ENCODE peak calls at places on chromosome X, in four cellular contexts. One of them, this sample, is unnamed.

GRCh38 chrX:96566856-96567255 is 117.8 kb upstream of the DIAPH2 start:
- DNase-seq in RWPE1: no peak
- DNase-seq in GM13976: no peak
- DNase-seq in thoracic aorta: no peak
- DNase-seq in this sample: no peak

GRCh38 chrX:373641-374471 is 12.9 kb downstream of the PPP2R3B start:
- DNase-seq in RWPE1: peak
- DNase-seq in thoracic aorta: no peak
- DNase-seq in GM13976: no peak
- DNase-seq in this sample: no peak

GRCh38 chrX:24024819-24025740 is 1.9 kb downstream of the KLHL15 start:
- DNase-seq in RWPE1: peak
- DNase-seq in thoracic aorta: peak
- DNase-seq in GM13976: peak
- DNase-seq in this sample: peak

GRCh38 chrX:65985922-65986588 is 53.8 kb downstream of the VSIG4 start:
- DNase-seq in GM13976: no peak
- DNase-seq in RWPE1: peak
- DNase-seq in thoracic aorta: no peak
- DNase-seq in this sample: no peak

GRCh38 chrX:124098089-124098488 is 136.6 kb downstream of the STAG2 start:
- DNase-seq in RWPE1: peak
- DNase-seq in thoracic aorta: no peak
- DNase-seq in GM13976: no peak
- DNase-seq in this sample: no peak

GRCh38 chrX:40267334-40268118 is 169.8 kb upstream of the BCOR start:
- DNase-seq in GM13976: peak
- DNase-seq in RWPE1: no peak
- DNase-seq in thoracic aorta: no peak
- DNase-seq in this sample: no peak

GRCh38 chrX:9676311-9676710 is 89.3 kb downstream of the GPR143 start:
- DNase-seq in thoracic aorta: no peak
- DNase-seq in RWPE1: no peak
- DNase-seq in GM13976: no peak
- DNase-seq in this sample: no peak

GRCh38 chrX:54978448-54978847 is 15.5 kb downstream of the PFKFB1 start:
- DNase-seq in RWPE1: peak
- DNase-seq in thoracic aorta: no peak
- DNase-seq in GM13976: no peak
- DNase-seq in this sample: no peak

GRCh38 chrX:63506320-63506719 is 155.2 kb upstream of the SPIN4 start:
- DNase-seq in RWPE1: peak
- DNase-seq in GM13976: peak
- DNase-seq in thoracic aorta: no peak
- DNase-seq in this sample: no peak

GRCh38 chrX:154719132-154719675 is 31.7 kb downstream of the GAB3 start:
- DNase-seq in GM13976: no peak
- DNase-seq in RWPE1: no peak
- DNase-seq in thoracic aorta: no peak
- DNase-seq in this sample: no peak

GRCh38 chrX:9880912-9881311 is 86.2 kb upstream of the CLDN34 start:
- DNase-seq in thoracic aorta: no peak
- DNase-seq in GM13976: no peak
- DNase-seq in RWPE1: no peak
- DNase-seq in this sample: no peak

GRCh38 chrX:152074163-152074562 is 64.2 kb downstream of the MAGEA10 start:
- DNase-seq in thoracic aorta: no peak
- DNase-seq in GM13976: no peak
- DNase-seq in RWPE1: no peak
- DNase-seq in this sample: no peak

GRCh38 chrX:111460612-111461011 is 48.6 kb upstream of the DCX start:
- DNase-seq in thoracic aorta: no peak
- DNase-seq in RWPE1: no peak
- DNase-seq in GM13976: no peak
- DNase-seq in this sample: no peak

GRCh38 chrX:41561045-41561444 is 113.9 kb downstream of the NYX start:
- DNase-seq in RWPE1: peak
- DNase-seq in thoracic aorta: no peak
- DNase-seq in GM13976: peak
- DNase-seq in this sample: no peak

GRCh38 chrX:7746861-7747260 is 96.1 kb upstream of the VCX start:
- DNase-seq in RWPE1: no peak
- DNase-seq in thoracic aorta: no peak
- DNase-seq in GM13976: no peak
- DNase-seq in this sample: no peak

GRCh38 chrX:8204169-8204935 is 33.3 kb upstream of the VCX2 start:
- DNase-seq in RWPE1: no peak
- DNase-seq in GM13976: no peak
- DNase-seq in thoracic aorta: no peak
- DNase-seq in this sample: no peak

GRCh38 chrX:46407753-46408130 is 137.5 kb downstream of the ZNF674 start:
- DNase-seq in RWPE1: no peak
- DNase-seq in thoracic aorta: no peak
- DNase-seq in GM13976: no peak
- DNase-seq in this sample: no peak

GRCh38 chrX:140362861-140363260 is 142.0 kb downstream of the SOX3 start:
- DNase-seq in RWPE1: no peak
- DNase-seq in thoracic aorta: no peak
- DNase-seq in GM13976: no peak
- DNase-seq in this sample: no peak

GRCh38 chrX:130715299-130715698 is 187.7 kb downstream of the ENOX2 start:
- DNase-seq in RWPE1: no peak
- DNase-seq in thoracic aorta: no peak
- DNase-seq in GM13976: no peak
- DNase-seq in this sample: no peak

GRCh38 chrX:108250654-108251579 is 159.3 kb downstream of the ATG4A start:
- DNase-seq in RWPE1: no peak
- DNase-seq in thoracic aorta: no peak
- DNase-seq in GM13976: no peak
- DNase-seq in this sample: no peak

GRCh38 chrX:104707042-104707441 is 141.0 kb downstream of the IL1RAPL2 start:
- DNase-seq in RWPE1: no peak
- DNase-seq in GM13976: no peak
- DNase-seq in thoracic aorta: no peak
- DNase-seq in this sample: no peak

GRCh38 chrX:40383360-40383759 is 197.4 kb upstream of the ATP6AP2 start:
- DNase-seq in GM13976: no peak
- DNase-seq in thoracic aorta: no peak
- DNase-seq in RWPE1: no peak
- DNase-seq in this sample: no peak

GRCh38 chrX:110178179-110178865 is 139.6 kb downstream of the AMMECR1 start:
- DNase-seq in RWPE1: no peak
- DNase-seq in thoracic aorta: no peak
- DNase-seq in GM13976: no peak
- DNase-seq in this sample: no peak

GRCh38 chrX:71181558-71181909 is 36.9 kb downstream of the NLGN3 start:
- DNase-seq in thoracic aorta: no peak
- DNase-seq in GM13976: no peak
- DNase-seq in RWPE1: no peak
- DNase-seq in this sample: no peak

GRCh38 chrX:110374544-110374943 is 15.9 kb downstream of the RTL9 start:
- DNase-seq in thoracic aorta: no peak
- DNase-seq in GM13976: no peak
- DNase-seq in RWPE1: no peak
- DNase-seq in this sample: no peak

GRCh38 chrX:134669378-134670098 is 11.3 kb upstream of the PLAC1 start:
- DNase-seq in RWPE1: peak
- DNase-seq in thoracic aorta: no peak
- DNase-seq in GM13976: no peak
- DNase-seq in this sample: no peak

GRCh38 chrX:51694254-51694653 is 11.6 kb upstream of the CENPVL2 start:
- DNase-seq in RWPE1: no peak
- DNase-seq in thoracic aorta: no peak
- DNase-seq in GM13976: no peak
- DNase-seq in this sample: no peak

GRCh38 chrX:1387141-1387776 is 4.7 kb downstream of the SLC25A6 start:
- DNase-seq in GM13976: no peak
- DNase-seq in thoracic aorta: no peak
- DNase-seq in RWPE1: no peak
- DNase-seq in this sample: no peak

GRCh38 chrX:15206306-15206705 is 63.6 kb downstream of the ASB9 start:
- DNase-seq in thoracic aorta: no peak
- DNase-seq in RWPE1: no peak
- DNase-seq in GM13976: no peak
- DNase-seq in this sample: no peak

GRCh38 chrX:17214962-17215361 is 160.0 kb upstream of the NHS start:
- DNase-seq in thoracic aorta: no peak
- DNase-seq in GM13976: no peak
- DNase-seq in RWPE1: no peak
- DNase-seq in this sample: no peak

GRCh38 chrX:150058728-150059127 is 120.4 kb upstream of the EOLA2 start:
- DNase-seq in thoracic aorta: no peak
- DNase-seq in RWPE1: no peak
- DNase-seq in GM13976: no peak
- DNase-seq in this sample: no peak

GRCh38 chrX:30023451-30023850 is 191.9 kb upstream of the MAGEB2 start:
- DNase-seq in GM13976: no peak
- DNase-seq in thoracic aorta: no peak
- DNase-seq in RWPE1: no peak
- DNase-seq in this sample: no peak

GRCh38 chrX:107672955-107673378 is 44.7 kb downstream of the PRPS1 start:
- DNase-seq in GM13976: peak
- DNase-seq in RWPE1: peak
- DNase-seq in thoracic aorta: no peak
- DNase-seq in this sample: no peak

GRCh38 chrX:2676794-2677675 is 14.1 kb upstream of the CD99 start:
- DNase-seq in thoracic aorta: no peak
- DNase-seq in RWPE1: no peak
- DNase-seq in GM13976: no peak
- DNase-seq in this sample: no peak

GRCh38 chrX:77446029-77446585 is 1.1 kb upstream of the FGF16 start:
- DNase-seq in RWPE1: no peak
- DNase-seq in GM13976: peak
- DNase-seq in thoracic aorta: no peak
- DNase-seq in this sample: no peak
- TF ChIP-seq CTCF in RWPE1: no peak
- TF ChIP-seq CTCF in GM13976: no peak
- TF ChIP-seq CTCF in thoracic aorta: no peak
- TF ChIP-seq CTCF in this sample: no peak

DNA sequence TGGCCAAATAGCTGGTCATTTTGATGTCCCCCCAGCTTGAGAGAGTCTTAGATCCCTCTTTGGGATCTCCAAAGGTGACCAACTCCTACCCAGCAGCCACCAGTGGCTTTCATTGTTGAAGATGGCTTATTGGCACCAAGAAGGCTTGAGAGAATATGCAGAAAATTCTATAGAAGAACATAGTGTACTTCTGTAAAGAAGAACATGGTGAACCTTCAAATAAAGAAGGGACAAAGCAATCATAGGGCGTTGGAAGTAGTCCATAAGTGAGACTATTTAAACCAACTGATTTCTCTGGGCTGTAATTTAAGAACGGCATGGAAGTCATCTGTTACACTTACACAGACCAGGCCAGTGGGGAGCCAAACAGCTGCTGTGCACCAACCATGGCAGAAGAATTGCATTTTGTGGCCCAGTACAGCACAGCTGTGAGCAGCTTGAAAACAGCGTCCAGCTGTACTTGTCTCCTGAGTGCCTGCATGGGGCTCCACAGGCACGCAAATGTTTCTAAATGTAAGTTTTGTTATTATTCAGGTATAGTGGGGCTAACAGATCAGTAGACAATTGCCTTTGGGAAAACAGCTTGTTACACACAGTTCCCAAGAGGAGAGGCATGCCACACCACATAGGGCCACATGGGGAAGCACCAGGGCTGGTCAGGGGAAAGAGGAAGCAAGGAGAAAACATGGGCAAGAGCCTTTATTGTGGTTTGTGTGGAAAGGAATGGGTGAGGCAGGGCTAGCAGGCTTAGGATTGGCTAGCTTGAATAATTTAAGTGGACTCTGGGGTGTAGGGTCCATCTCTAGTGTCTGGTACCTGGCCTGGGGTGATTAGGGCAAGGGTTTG is 125.0 kb downstream of the ARHGAP6 start:
- DNase-seq in thoracic aorta: no peak
- DNase-seq in RWPE1: no peak
- DNase-seq in GM13976: no peak
- DNase-seq in this sample: no peak
- TF ChIP-seq CTCF in thoracic aorta: no peak
- TF ChIP-seq CTCF in RWPE1: no peak
- TF ChIP-seq CTCF in GM13976: peak
- TF ChIP-seq CTCF in this sample: no peak

DNA sequence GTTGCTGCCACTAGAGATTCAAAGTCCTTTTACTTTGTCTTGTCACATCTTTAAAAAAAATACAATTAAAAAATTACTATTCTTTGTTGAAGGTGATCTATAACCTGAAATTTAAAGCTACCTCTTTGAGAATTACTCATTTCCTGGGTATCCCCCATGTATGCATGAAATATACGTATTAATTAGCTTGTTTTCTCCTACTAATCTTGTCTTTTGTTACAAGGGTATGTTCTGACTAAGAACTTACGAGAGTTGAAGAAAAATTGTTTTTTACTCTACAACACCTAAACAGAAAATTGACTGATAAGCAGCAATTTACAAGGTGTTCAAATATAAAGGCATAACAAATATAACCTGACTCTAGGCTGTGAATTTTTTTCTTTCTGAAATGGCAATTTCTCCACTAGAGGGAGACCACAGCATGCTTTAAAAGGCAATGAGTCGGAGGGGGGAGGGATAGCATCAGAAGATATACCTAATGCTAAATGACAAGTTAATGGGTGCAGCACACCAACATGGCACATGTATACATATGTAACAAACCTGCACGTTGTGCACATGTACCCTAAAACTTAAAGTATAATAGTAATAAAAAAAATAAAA is 249.6 kb downstream of the OPHN1 start:
- DNase-seq in GM13976: no peak
- DNase-seq in thoracic aorta: no peak
- DNase-seq in RWPE1: peak
- DNase-seq in this sample: no peak
- TF ChIP-seq CTCF in GM13976: peak
- TF ChIP-seq CTCF in thoracic aorta: no peak
- TF ChIP-seq CTCF in RWPE1: peak
- TF ChIP-seq CTCF in this sample: peak

GRCh38 chrX:53280703-53281320 is 572 bp downstream of the IQSEC2 start:
- DNase-seq in thoracic aorta: no peak
- DNase-seq in GM13976: no peak
- DNase-seq in RWPE1: peak
- DNase-seq in this sample: no peak

GRCh38 chrX:53281321-53281822 is at the start of gene IQSEC2:
- DNase-seq in thoracic aorta: peak
- DNase-seq in GM13976: no peak
- DNase-seq in RWPE1: peak
- DNase-seq in this sample: peak

GRCh38 chrX:53282313-53282712 is 929 bp upstream of the IQSEC2 start:
- DNase-seq in thoracic aorta: no peak
- DNase-seq in RWPE1: no peak
- DNase-seq in GM13976: no peak
- DNase-seq in this sample: no peak

GRCh38 chrX:53280316-53280702 is 1.1 kb downstream of the IQSEC2 start:
- DNase-seq in GM13976: no peak
- DNase-seq in RWPE1: no peak
- DNase-seq in thoracic aorta: no peak
- DNase-seq in this sample: no peak

GRCh38 chrX:53279296-53280237 is 1.8 kb downstream of the IQSEC2 start:
- DNase-seq in RWPE1: no peak
- DNase-seq in GM13976: no peak
- DNase-seq in thoracic aorta: no peak
- DNase-seq in this sample: no peak
- TF ChIP-seq CTCF in RWPE1: no peak
- TF ChIP-seq CTCF in GM13976: no peak
- TF ChIP-seq CTCF in thoracic aorta: no peak
- TF ChIP-seq CTCF in this sample: no peak

This sample was measured in mesothelial cell of epicardium.